ENCODE peak calls at places on chromosomes 11 and 22, in eight cellular contexts. D is heart right ventricle, T is coronary artery, U is body of pancreas, Q is prostate gland, C is HCT116, G is ovary, H is HFFc6. S is an unnamed sample.

GRCh38 chr22:39820266-39820665 is 73.3 kb downstream of the ENTHD1 start:
- DNase-seq in D (no peak), T (no peak), U (no peak), Q (no peak), C (peak; percentile 18), G (no peak), H (peak; percentile 75), S (no peak)

GRCh38 chr11:88478136-88478785 is 140.7 kb upstream of the CTSC start:
- DNase-seq in D (no peak), T (no peak), U (no peak), Q (no peak), C (no peak), G (no peak), H (no peak), S (no peak)

GRCh38 chr11:358129-358805 is 11.0 kb upstream of the B4GALNT4 start:
- DNase-seq in D (no peak), T (no peak), U (no peak), Q (no peak), C (no peak), G (no peak), H (no peak), S (no peak)

GRCh38 chr11:2300290-2300935 is 1.3 kb downstream of the C11orf21 start:
- DNase-seq in D (no peak), T (peak; percentile 69), U (no peak), Q (no peak), C (no peak), G (no peak), H (no peak), S (no peak)

GRCh38 chr11:1123970-1124369 is 33.8 kb upstream of the MUC5AC start:
- DNase-seq in D (no peak), T (no peak), U (no peak), Q (no peak), C (no peak), G (no peak), H (no peak), S (no peak)

GRCh38 chr11:67272327-67273259 is 6.3 kb downstream of the GRK2 start:
- DNase-seq in D (no peak), T (no peak), U (no peak), Q (no peak), C (no peak), G (peak; percentile 26), H (no peak), S (no peak)

GRCh38 chr11:116930177-116930576 is 92.8 kb upstream of the APOA1 start:
- DNase-seq in D (peak; percentile 26), T (no peak), U (peak; percentile 8), Q (no peak), C (no peak), G (no peak), H (no peak), S (no peak)

GRCh38 chr22:24069721-24070120 is 58.6 kb downstream of the CABIN1 start:
- DNase-seq in D (no peak), T (no peak), U (no peak), Q (no peak), C (no peak), G (no peak), H (no peak), S (no peak)

GRCh38 chr11:2251138-2251537 is 19.2 kb downstream of the ASCL2 start:
- DNase-seq in D (no peak), T (no peak), U (no peak), Q (no peak), C (no peak), G (no peak), H (no peak), S (no peak)

GRCh38 chr11:72637926-72638325 is 36.3 kb downstream of the PDE2A start:
- DNase-seq in D (no peak), T (no peak), U (no peak), Q (no peak), C (no peak), G (no peak), H (no peak), S (no peak)

GRCh38 chr11:460331-461199 is 10.5 kb downstream of the PTDSS2 start:
- DNase-seq in D (peak; percentile 54), T (no peak), U (no peak), Q (no peak), C (no peak), G (no peak), H (no peak), S (no peak)

GRCh38 chr11:44190883-44191230 is 95.4 kb downstream of the EXT2 start:
- DNase-seq in D (no peak), T (no peak), U (no peak), Q (no peak), C (no peak), G (no peak), H (no peak), S (no peak)

GRCh38 chr11:94928146-94928995 is 45.0 kb downstream of the CWC15 start:
- DNase-seq in D (no peak), T (no peak), U (no peak), Q (no peak), C (no peak), G (no peak), H (no peak), S (no peak)

GRCh38 chr11:86876716-86877234 is 76.4 kb downstream of the PRSS23 start:
- DNase-seq in D (no peak), T (no peak), U (no peak), Q (no peak), C (no peak), G (no peak), H (no peak), S (no peak)

GRCh38 chr22:50018608-50019291 is 6.2 kb upstream of the IL17REL start:
- DNase-seq in D (no peak), T (no peak), U (no peak), Q (no peak), C (no peak), G (no peak), H (no peak), S (no peak)

DNA sequence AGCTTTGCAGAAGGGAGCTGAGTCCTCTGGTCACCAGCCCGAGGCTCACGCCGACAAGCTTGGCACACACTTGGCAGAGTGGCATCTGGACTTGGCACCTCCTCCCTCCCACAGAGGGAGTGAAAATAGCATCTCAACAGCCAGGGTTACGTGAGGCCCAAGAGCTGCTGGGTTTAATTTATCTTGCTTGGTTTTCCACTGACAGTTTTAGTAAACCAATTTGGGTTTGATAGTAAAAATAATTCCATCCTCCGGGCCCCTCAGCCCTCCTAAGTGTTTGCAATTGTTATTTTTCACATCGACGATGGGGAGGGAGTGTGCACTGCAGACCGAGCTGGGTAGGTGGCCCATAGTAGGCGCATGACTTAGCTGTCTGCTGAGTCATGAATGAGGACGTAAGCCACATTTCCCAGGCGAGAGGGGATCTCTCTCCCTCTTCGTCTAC is 107.6 kb upstream of the ASPHD2 start:
- DNase-seq in D (peak; percentile 51), T (no peak), U (peak; percentile 31), Q (no peak), C (no peak), G (no peak), H (peak; percentile 86), S (no peak)
- TF ChIP-seq CTCF in D (no peak), T (no peak), U (no peak), Q (no peak), C (no peak), G (no peak), H (peak; percentile 41), S (no peak)

DNA sequence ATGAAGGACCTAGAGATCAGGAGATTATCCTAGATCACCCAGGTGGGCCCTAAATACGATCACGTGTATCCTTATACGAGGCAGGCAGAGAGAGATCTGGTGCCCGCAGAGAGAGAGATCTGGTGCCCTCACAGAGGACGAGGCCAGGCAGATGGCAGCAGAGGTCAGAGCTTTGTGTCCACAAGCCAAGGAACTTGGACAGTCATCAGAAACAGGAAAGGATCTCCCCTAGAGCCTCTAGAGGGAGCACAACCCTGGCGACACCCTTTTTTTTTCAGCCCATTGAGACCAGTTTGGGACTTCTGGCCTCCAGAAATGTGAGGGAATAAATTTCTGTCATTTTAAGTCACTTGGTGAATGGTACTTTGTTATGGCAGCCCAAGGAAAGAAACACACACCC is 25.5 kb upstream of the TIMP3 start:
- DNase-seq in D (no peak), T (no peak), U (no peak), Q (no peak), C (no peak), G (no peak), H (no peak), S (no peak)
- TF ChIP-seq CTCF in D (no peak), T (no peak), U (no peak), Q (no peak), C (peak; percentile 38), G (no peak), H (peak; percentile 70), S (peak; percentile 54)

DNA sequence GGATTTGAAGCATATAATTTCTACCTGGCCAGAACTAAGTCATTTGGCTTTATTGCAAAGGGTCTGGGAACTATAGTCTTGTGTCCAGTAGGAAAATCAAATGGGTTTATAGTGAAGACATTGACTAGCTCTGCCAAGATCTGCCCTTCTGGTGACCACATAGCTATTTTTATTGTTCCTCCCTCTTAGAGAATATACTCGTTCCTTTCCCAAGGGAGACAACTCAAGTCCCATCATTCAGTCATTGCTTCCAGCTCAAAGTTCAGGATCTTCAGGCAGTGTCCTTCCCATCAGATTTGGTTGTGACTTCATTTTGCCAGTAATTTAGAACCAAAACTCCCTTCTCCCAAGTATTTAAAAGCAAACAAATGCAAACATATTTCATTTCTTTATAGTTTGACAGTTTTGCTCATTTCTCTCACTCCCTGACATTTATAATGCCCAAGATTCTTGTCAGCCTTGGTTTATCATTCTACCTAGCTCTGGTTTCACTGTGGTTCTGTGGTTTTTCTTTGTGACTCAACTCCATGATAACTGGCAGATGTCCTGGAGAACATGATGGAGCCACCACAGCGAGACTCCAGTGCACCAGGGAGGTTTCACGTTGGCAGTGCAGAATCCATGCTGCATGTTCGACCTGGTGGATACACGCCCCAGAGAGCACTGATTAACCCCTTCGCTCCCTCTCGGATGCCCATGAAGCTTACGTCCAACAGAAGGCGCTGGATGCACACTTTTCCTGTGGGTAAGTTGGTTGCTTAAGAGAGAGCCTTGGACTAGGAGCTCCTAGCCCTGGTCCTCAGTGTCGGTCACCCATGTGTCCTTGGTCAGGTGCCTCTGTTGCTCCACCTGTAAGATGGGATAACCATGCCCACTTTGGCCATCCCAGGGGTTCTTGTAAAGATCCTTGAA is 64.9 kb downstream of the DEPDC5 start:
- DNase-seq in D (no peak), T (no peak), U (no peak), Q (no peak), C (no peak), G (no peak), H (peak; percentile 23), S (no peak)
- TF ChIP-seq CTCF in D (no peak), T (no peak), U (no peak), Q (no peak), C (peak; percentile 6), G (no peak), H (no peak), S (no peak)

DNA sequence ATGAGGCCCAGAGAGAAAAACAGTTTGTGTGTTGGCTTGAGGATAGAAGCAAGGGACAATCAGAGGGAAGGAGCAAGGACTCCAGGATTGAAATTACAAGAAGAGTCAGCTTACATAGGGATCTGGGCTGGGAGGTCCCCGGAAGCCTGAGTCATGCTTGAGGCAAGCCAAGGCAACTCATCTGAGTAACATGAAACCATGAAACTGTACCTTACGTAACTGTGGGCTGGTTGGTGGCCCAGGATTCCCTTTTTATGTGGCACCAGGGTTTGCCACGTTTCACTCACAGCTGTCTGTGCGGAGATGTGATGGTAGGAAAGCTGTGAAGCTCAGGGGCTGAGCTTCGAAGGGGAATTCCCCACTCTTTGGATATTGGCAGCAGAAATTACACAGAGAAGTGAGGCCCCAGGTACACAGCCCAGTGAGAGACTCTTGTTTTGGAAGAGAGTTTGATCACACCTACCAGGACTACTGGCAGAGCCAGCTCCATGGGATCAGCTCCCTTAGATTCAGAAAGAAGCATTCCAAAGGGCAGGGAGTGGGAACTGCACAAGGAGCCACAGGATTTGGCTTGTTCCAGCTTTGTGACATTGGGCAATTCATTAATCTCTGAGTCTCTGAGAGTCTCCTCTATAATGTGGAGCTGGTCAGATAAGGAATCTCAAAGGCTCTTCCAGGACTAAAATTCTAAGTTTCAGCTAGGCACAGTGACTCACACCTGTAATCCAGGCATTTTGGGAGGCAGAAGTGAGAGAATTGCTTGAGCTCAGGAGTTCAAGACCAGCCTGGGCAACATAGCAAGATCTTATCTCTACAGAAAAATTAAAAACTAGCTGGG is 7.8 kb downstream of the SLC5A1 start:
- DNase-seq in D (peak; percentile 23), T (no peak), U (peak; percentile 38), Q (peak; percentile 90), C (peak; percentile 95), G (no peak), H (peak; percentile 82), S (no peak)
- TF ChIP-seq CTCF in D (no peak), T (no peak), U (no peak), Q (no peak), C (no peak), G (no peak), H (no peak), S (no peak)

S was measured in neural crest cell.